ENCODE peak calls at places on chromosomes 16 and 17, in eight cellular contexts. H is Panc1, S is A549, J is SK-N-SH, P is K562, M is GM12878, I is GM23338, K is HCT116. Q is an unnamed sample.

GRCh38 chr17:17132746-17133145 is 73.4 kb downstream of the PLD6 start:
- DNase-seq in P (no peak), J (no peak), M (no peak), K (no peak), H (no peak), S (no peak), I (no peak), Q (no peak)

GRCh38 chr17:53736516-53737274 is 86.0 kb upstream of the KIF2B start:
- DNase-seq in J (no peak), P (no peak), I (no peak), M (no peak), S (no peak), K (no peak), H (no peak), Q (no peak)

GRCh38 chr16:51120289-51121008 is 30.6 kb downstream of the SALL1 start:
- DNase-seq in H (no peak), K (no peak), I (no peak), S (no peak), P (no peak), J (no peak), M (no peak), Q (peak; percentile 98)

GRCh38 chr16:67528222-67528869 is at the start of gene RIPOR1:
- DNase-seq in J (peak; percentile 94), P (peak; percentile 65), S (peak; percentile 80), H (no peak), M (no peak), I (peak; percentile 66), K (no peak), Q (peak; percentile 45)

GRCh38 chr16:29811896-29812665 is at the start of gene PRRT2:
- DNase-seq in I (peak; percentile 71), J (peak; percentile 86), M (no peak), K (no peak), H (no peak), S (no peak), P (peak; percentile 74), Q (no peak)

GRCh38 chr17:19497616-19498015 is 36.0 kb upstream of the SLC47A1 start:
- DNase-seq in S (no peak), H (no peak), M (no peak), I (no peak), P (no peak), J (no peak), K (no peak), Q (no peak)

GRCh38 chr17:47239663-47240374 is 13.8 kb upstream of the ITGB3 start:
- DNase-seq in M (peak; percentile 40), I (no peak), H (peak; percentile 87), K (peak; percentile 69), S (peak; percentile 50), P (peak; percentile 87), J (peak; percentile 77), Q (no peak)

GRCh38 chr16:29710227-29711219 is 31.5 kb downstream of the QPRT start:
- DNase-seq in I (peak; percentile 82), S (peak; percentile 73), P (peak; percentile 77), K (peak; percentile 56), H (peak; percentile 38), J (peak; percentile 61), M (no peak), Q (peak; percentile 75)

GRCh38 chr17:72539981-72540897 is 419.4 kb downstream of the SOX9 start:
- DNase-seq in P (peak; percentile 60), S (peak; percentile 86), K (peak; percentile 45), M (no peak), I (peak; percentile 71), H (no peak), J (peak; percentile 99), Q (peak; percentile 66)

GRCh38 chr16:79483336-79483735 is 117.2 kb downstream of the MAF start:
- DNase-seq in K (no peak), M (no peak), H (no peak), J (no peak), P (no peak), S (no peak), I (no peak), Q (no peak)
- TF ChIP-seq REST in K (no peak), M (no peak), H (no peak), J (no peak), P (no peak), S (no peak), I (no peak), Q (no peak)

DNA sequence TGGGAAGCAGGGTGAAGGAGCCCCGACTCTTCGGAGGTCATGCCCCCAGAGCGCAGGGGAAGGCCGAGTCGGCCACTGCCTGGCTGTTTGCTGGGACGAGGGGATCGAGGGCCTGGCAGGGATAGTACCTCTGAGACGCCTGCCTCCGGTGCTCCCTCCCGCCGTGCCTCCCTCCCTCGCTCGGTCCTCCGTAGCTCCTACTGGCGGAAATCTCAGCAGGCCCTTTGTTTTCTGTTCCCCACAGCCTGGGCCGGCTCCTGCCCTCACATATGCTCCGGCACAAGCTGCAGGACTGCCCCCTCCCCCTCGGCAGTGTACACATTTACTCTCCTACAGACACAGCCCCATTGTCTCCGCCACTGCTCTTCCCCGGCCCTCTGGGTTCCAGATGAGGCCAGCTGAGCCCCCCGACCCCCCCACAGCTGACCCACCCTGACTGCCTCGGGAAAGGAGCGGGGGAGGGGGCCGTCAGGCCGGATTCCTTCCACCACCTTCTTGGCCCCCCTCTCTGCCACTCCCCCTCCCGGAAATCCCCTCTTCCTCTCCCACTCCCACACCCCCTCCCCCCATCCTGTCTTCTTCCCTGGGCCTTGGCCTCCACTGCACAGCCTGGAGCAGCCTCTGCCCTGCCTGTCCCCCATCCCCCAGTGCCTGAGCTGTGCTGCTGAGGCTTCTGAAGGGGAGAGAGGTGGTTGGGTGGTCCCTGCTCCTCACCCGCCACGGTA is 1.4 kb downstream of the TRAF4 start:
- DNase-seq in S (no peak), K (no peak), H (no peak), I (peak; percentile 75), J (peak; percentile 58), M (no peak), P (peak; percentile 71), Q (peak; percentile 90)
- TF ChIP-seq REST in S (no peak), K (no peak), H (no peak), I (no peak), J (no peak), M (no peak), P (no peak), Q (peak; percentile 11)

GRCh38 chr16:89343501-89344291 is 126.2 kb downstream of the ZNF778 start:
- DNase-seq in H (no peak), P (no peak), J (no peak), S (no peak), K (peak; percentile 77), I (no peak), M (no peak), Q (no peak)
- TF ChIP-seq REST in H (no peak), P (no peak), J (no peak), S (no peak), K (no peak), I (no peak), M (no peak), Q (no peak)

GRCh38 chr17:65092262-65092661 is 35.7 kb upstream of the GNA13 start:
- DNase-seq in S (peak; percentile 55), H (no peak), M (no peak), K (no peak), J (no peak), P (no peak), I (no peak), Q (no peak)
- TF ChIP-seq REST in S (no peak), H (no peak), M (no peak), K (no peak), J (no peak), P (no peak), I (no peak), Q (no peak)